ENCODE peak calls at places on chromosome 14, in six cellular contexts. X, D, O, B, L and C are unnamed samples.

GRCh38 chr14:51094282-51094821 is 553 bp downstream of the TRIM9 start:
- DNase-seq in O (no peak), L (no peak), B (no peak), X (peak; percentile 60), D (no peak), C (peak; percentile 61)

GRCh38 chr14:94355191-94355794 is 32.2 kb upstream of the SERPINA6 start:
- DNase-seq in D (no peak), B (no peak), X (peak; percentile 78), L (no peak), O (peak; percentile 41), C (peak; percentile 32)

GRCh38 chr14:54001189-54001878 is 44.7 kb upstream of the BMP4 start:
- DNase-seq in X (peak; percentile 55), D (no peak), L (no peak), B (no peak), O (no peak), C (no peak)

GRCh38 chr14:104865631-104866441 is 768 bp downstream of the CEP170B start:
- DNase-seq in D (peak; percentile 89), O (peak; percentile 57), B (peak; percentile 84), L (no peak), X (peak; percentile 86), C (peak; percentile 48)

GRCh38 chr14:23631702-23632460 is 4.3 kb upstream of the DHRS2 start:
- DNase-seq in O (peak; percentile 41), L (no peak), X (peak; percentile 92), B (peak; percentile 70), D (peak; percentile 73), C (peak; percentile 82)

GRCh38 chr14:73248294-73248868 is 11.1 kb downstream of the PAPLN start:
- DNase-seq in B (no peak), L (no peak), X (no peak), O (peak; percentile 66), D (no peak), C (no peak)

GRCh38 chr14:81423504-81423903 is 23.4 kb upstream of the STON2 start:
- DNase-seq in O (no peak), B (no peak), D (peak; percentile 85), L (no peak), X (no peak), C (no peak)

GRCh38 chr14:64364907-64365306 is 23.2 kb upstream of the MTHFD1 start:
- DNase-seq in L (no peak), X (no peak), D (no peak), B (no peak), O (peak; percentile 60), C (no peak)

GRCh38 chr14:100383727-100384158 is 60.6 kb downstream of the SLC25A47 start:
- DNase-seq in O (peak; percentile 48), B (peak; percentile 77), X (peak; percentile 88), L (no peak), D (no peak), C (peak; percentile 64)

GRCh38 chr14:74956000-74956279 is 543 bp upstream of the PGF start:
- DNase-seq in O (no peak), B (no peak), X (no peak), D (no peak), L (no peak), C (no peak)
- H3K4me3 ChIP-seq in O (peak overlapping the region; percentile 34), B (peak overlapping the region; percentile 57), X (peak overlapping the region; percentile 76), D (peak overlapping the region; percentile 69), L (peak overlapping the region; percentile 54), C (peak overlapping the region; percentile 53)

DNA sequence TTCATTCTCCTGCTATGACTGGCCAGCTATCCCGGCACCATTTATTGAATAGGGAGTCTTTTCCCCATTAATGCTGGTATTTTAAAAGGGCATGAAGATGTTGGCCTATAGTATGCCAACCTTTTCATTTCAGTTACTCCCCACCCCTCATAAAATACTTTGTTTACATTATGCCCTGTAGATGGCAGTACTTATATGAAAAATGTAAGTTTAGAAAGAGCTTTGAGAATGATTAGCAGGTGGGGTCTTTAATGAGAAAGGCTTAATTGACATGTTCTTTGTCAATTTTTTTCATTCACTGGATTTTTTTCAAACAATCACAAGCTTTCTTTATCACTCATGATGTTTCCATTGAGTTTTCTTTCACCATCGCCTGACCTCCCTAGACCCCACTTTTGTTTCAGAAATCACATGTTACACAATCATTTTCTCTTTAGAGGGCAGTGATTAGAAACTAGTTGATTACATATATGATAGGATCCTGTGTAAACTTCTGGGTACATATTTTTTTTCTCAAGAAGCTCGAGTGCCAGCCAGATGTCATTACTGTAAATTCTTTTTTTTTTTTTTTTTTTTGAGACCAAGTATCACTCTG is 62.6 kb upstream of the PSMA6 start:
- DNase-seq in B (no peak), O (no peak), X (peak; percentile 21), D (no peak), L (no peak), C (no peak)
- H3K27ac ChIP-seq in B (no peak overlapping the region), O (no peak overlapping the region), X (no peak overlapping the region), D (no peak overlapping the region), L (no peak overlapping the region), C (no peak overlapping the region)

DNA sequence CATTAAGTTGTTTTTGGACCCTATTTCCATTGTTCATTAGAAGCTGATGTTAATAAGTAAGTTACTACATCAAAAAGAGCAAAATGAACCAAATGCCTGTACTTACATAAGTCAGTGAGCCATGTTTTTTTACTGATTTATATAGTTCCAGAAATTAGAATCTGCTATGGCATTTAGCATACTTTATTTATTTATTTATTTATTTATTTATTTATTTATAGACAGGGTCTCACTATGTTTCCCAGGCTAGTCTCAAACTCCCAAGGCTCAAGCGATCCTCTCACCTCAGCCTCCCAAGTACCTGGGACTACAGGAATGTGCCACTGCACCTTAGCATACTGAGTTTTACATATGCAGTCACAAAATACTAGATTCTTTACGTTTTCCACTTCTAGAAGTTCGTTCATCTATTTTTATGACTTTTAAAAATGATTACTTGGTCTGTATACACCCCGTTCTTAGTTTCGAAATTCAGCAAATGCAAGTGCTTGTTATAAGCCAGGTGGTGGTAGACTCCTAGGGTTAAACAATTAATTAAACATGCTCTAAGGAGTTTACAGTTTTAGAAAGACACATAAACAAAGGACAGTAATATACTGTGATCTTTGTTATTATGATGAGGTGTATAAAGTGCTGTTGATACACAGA is 69.8 kb downstream of the SCFD1 start:
- DNase-seq in B (no peak), X (peak; percentile 24), O (no peak), D (no peak), L (no peak), C (no peak)
- H3K4me3 ChIP-seq in B (no peak overlapping the region), X (peak overlapping the region; percentile 52), O (no peak overlapping the region), D (no peak overlapping the region), L (no peak overlapping the region), C (no peak overlapping the region)

DNA sequence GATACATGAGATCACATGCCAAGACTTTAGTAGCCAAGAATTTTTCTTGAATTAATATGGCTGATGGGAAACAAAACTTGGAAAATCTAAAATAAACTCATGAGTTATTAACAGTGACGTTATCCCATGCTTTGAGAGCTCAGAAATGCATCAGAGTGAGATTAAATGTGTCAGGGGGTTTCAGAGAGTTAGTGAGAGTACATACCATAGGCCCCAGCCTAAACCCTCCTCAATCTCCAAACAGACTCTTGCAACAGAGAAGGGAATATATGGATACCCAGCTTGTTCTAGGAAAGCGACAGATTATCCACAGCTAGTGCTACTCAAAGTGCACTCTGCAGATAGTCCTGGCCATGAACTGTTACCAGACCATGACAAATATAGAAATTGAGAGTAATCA is 19.3 kb downstream of the SLC35F4 start:
- DNase-seq in L (no peak), B (no peak), O (no peak), X (no peak), D (no peak), C (no peak)
- H3K27ac ChIP-seq in L (no peak overlapping the region), B (no peak overlapping the region), O (no peak overlapping the region), X (no peak overlapping the region), D (peak overlapping the region; percentile 18), C (no peak overlapping the region)